ENCODE peak calls at places on chromosomes 11 and 22, in nine cellular contexts. A is ovary, G is H1, E is upper lobe of left lung, W is IMR-90, M is heart left ventricle, X is lower leg skin, R is K562, Z is tibial nerve. J is an unnamed sample.

GRCh38 chr11:77039491-77040400 is 5.5 kb downstream of the B3GNT6 start:
- DNase-seq in Z (no peak), M (no peak), G (peak), W (peak), X (no peak), E (no peak), R (no peak), A (no peak), J (no peak)

GRCh38 chr11:94125408-94126120 is 3.1 kb upstream of the PANX1 start:
- DNase-seq in X (no peak), E (no peak), W (no peak), R (no peak), G (no peak), Z (no peak), M (no peak), A (no peak), J (no peak)

GRCh38 chr11:61329871-61330270 is 3.0 kb downstream of the DDB1 start:
- DNase-seq in R (no peak), E (no peak), W (no peak), G (no peak), X (no peak), A (no peak), Z (no peak), M (no peak), J (no peak)

GRCh38 chr11:76838422-76839068 is 22.2 kb upstream of the ACER3 start:
- DNase-seq in E (no peak), R (peak), G (no peak), Z (no peak), X (no peak), M (no peak), A (peak), W (no peak), J (no peak)

GRCh38 chr11:111091341-111091740 is 154.2 kb upstream of the POU2AF2 start:
- DNase-seq in Z (no peak), G (no peak), A (no peak), E (no peak), W (no peak), M (no peak), R (no peak), X (no peak), J (no peak)

GRCh38 chr11:121890377-121890776 is 225.6 kb downstream of the BLID start:
- DNase-seq in X (no peak), A (no peak), Z (no peak), W (peak), G (no peak), M (no peak), E (no peak), R (no peak), J (no peak)

GRCh38 chr11:89491141-89491690 is at the start of gene NOX4:
- DNase-seq in W (peak), G (peak), R (no peak), Z (peak), A (peak), M (peak), X (no peak), E (no peak), J (no peak)

GRCh38 chr11:69461272-69461962 is 20.0 kb upstream of the LINC01488 start:
- DNase-seq in W (no peak), E (no peak), Z (no peak), X (no peak), G (no peak), M (no peak), A (no peak), R (no peak), J (no peak)

GRCh38 chr11:82732734-82733443 is 775 bp downstream of the FAM181B start:
- DNase-seq in M (no peak), G (peak), E (no peak), R (peak), W (no peak), A (peak), X (no peak), Z (no peak), J (peak)

GRCh38 chr11:122103366-122103765 is 12.6 kb downstream of the BLID start:
- DNase-seq in Z (no peak), W (peak), R (no peak), A (no peak), E (no peak), M (no peak), X (no peak), G (no peak), J (no peak)

GRCh38 chr11:116454020-116454645 is 318.7 kb downstream of the BUD13 start:
- DNase-seq in R (peak), X (no peak), A (peak), W (peak), M (no peak), E (peak), Z (no peak), G (peak), J (no peak)

GRCh38 chr22:40541300-40541699 is 95.2 kb downstream of the MRTFA start:
- DNase-seq in X (no peak), Z (no peak), R (no peak), A (no peak), G (no peak), W (no peak), E (no peak), M (no peak), J (no peak)

GRCh38 chr11:124865902-124866851 is 945 bp downstream of the ROBO3 start:
- DNase-seq in M (peak), R (peak), G (peak), E (no peak), Z (no peak), W (peak), A (no peak), X (no peak), J (peak)

GRCh38 chr22:35663371-35663770 is 15.1 kb downstream of the APOL6 start:
- DNase-seq in W (no peak), Z (no peak), X (no peak), M (no peak), R (no peak), G (no peak), E (no peak), A (no peak), J (no peak)

GRCh38 chr11:111975076-111975806 is 38.1 kb downstream of the DIXDC1 start:
- DNase-seq in W (no peak), M (no peak), E (peak), Z (no peak), A (no peak), G (no peak), R (no peak), X (no peak), J (no peak)

GRCh38 chr11:1339066-1339675 is 29.7 kb upstream of the TOLLIP start:
- DNase-seq in G (no peak), A (no peak), X (no peak), R (no peak), E (no peak), M (no peak), W (no peak), Z (no peak), J (no peak)

GRCh38 chr11:71330996-71331395 is 78.6 kb upstream of the SHANK2 start:
- DNase-seq in G (no peak), Z (no peak), A (no peak), E (no peak), M (no peak), X (no peak), R (no peak), W (no peak), J (no peak)

GRCh38 chr11:19524171-19524671 is 188.4 kb upstream of the NAV2 start:
- DNase-seq in G (no peak), W (peak), M (no peak), E (no peak), X (no peak), A (no peak), Z (no peak), R (no peak), J (no peak)

GRCh38 chr11:36501236-36501635 is 8.8 kb downstream of the TRAF6 start:
- DNase-seq in R (no peak), W (peak), M (no peak), A (no peak), X (no peak), E (no peak), Z (no peak), G (no peak), J (no peak)

GRCh38 chr11:72807789-72808188 is 6.4 kb upstream of the ATG16L2 start:
- DNase-seq in X (no peak), Z (no peak), G (no peak), R (no peak), M (no peak), W (no peak), E (no peak), A (no peak), J (no peak)

GRCh38 chr11:111918390-111919256 is at the start of gene C11orf52:
- DNase-seq in R (peak), G (peak), A (peak), X (no peak), E (peak), W (peak), M (peak), Z (no peak), J (no peak)

GRCh38 chr11:116170526-116171120 is 602.2 kb downstream of the BUD13 start:
- DNase-seq in E (peak), G (peak), X (no peak), W (no peak), Z (no peak), R (no peak), M (no peak), A (no peak), J (no peak)

GRCh38 chr11:118895093-118896039 is 11.7 kb downstream of the CXCR5 start:
- DNase-seq in X (no peak), G (no peak), M (peak), A (peak), R (no peak), W (no peak), E (no peak), Z (no peak), J (peak)

GRCh38 chr11:17568944-17569343 is 21.9 kb downstream of the OTOG start:
- DNase-seq in A (no peak), M (no peak), Z (no peak), X (no peak), G (peak), W (no peak), R (no peak), E (no peak), J (no peak)

GRCh38 chr11:35260342-35260985 is 121.5 kb downstream of the CD44 start:
- DNase-seq in M (no peak), G (no peak), X (no peak), E (no peak), A (no peak), W (peak), Z (no peak), R (no peak), J (no peak)

GRCh38 chr22:21624880-21625791 is 4.7 kb downstream of the YDJC start:
- DNase-seq in W (no peak), Z (no peak), A (no peak), R (peak), E (no peak), G (no peak), M (no peak), X (no peak), J (no peak)

GRCh38 chr22:31921106-31921505 is 23.2 kb upstream of the YWHAH start:
- DNase-seq in G (no peak), M (no peak), W (no peak), E (no peak), A (no peak), X (no peak), Z (no peak), R (no peak), J (no peak)

GRCh38 chr11:64358907-64359711 is at the start of gene RPS6KA4:
- DNase-seq in W (peak), X (no peak), M (peak), G (peak), R (peak), A (peak), E (peak), Z (peak), J (peak)

GRCh38 chr22:27629908-27630733 is 171.4 kb downstream of the MN1 start:
- DNase-seq in A (no peak), E (no peak), Z (no peak), M (no peak), R (no peak), G (peak), X (no peak), W (no peak), J (no peak)

GRCh38 chr11:1655168-1656060 is 25.8 kb downstream of the KRTAP5-5 start:
- DNase-seq in A (no peak), Z (no peak), G (no peak), M (no peak), W (no peak), E (no peak), R (no peak), X (no peak), J (no peak)

GRCh38 chr11:12179019-12179418 is 68.6 kb downstream of the MICAL2 start:
- DNase-seq in Z (no peak), E (peak), A (no peak), G (peak), X (no peak), M (no peak), W (no peak), R (no peak), J (no peak)
- TF ChIP-seq POLR2A in Z (no peak), E (peak), A (no peak), G (no peak), X (no peak), M (no peak), W (no peak), R (no peak), J (no peak)

GRCh38 chr22:17773606-17774205 is 563 bp downstream of the BID start:
- DNase-seq in X (no peak), W (peak), G (peak), E (no peak), Z (no peak), M (no peak), A (no peak), R (peak), J (peak)
- TF ChIP-seq POLR2A in X (no peak), W (no peak), G (peak), E (no peak), Z (no peak), M (no peak), A (no peak), R (peak), J (peak)

GRCh38 chr11:67482736-67483497 is at the start of gene AIP:
- DNase-seq in A (peak), M (peak), E (peak), X (peak), G (peak), Z (peak), W (peak), R (peak), J (peak)
- TF ChIP-seq POLR2A in A (peak), M (no peak), E (peak), X (peak), G (peak), Z (peak), W (peak), R (peak), J (peak)

DNA sequence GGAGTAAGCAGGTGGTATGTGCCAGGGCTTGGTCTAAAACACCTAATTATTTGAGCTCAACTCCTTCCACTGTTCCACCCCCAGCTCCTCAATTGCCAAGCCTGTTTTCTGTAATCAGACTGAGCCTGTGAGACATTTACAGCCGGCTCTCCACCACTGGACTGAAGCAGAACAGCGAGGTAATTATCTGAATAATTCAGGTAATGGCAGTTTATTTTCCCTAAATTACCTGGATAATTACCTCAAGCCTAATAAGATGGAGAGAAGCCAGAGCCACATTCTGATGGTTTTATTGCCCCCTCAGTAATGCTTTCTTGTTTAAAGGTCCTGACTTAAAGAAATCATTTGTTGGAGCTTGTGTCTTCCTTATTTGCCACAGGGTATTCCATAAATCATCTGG is 64.2 kb downstream of the FZD4 start:
- DNase-seq in E (no peak), X (no peak), M (no peak), W (no peak), A (no peak), G (no peak), Z (no peak), R (no peak), J (no peak)
- TF ChIP-seq POLR2A in E (no peak), X (no peak), M (no peak), W (no peak), A (no peak), G (no peak), Z (no peak), R (no peak), J (no peak)

DNA sequence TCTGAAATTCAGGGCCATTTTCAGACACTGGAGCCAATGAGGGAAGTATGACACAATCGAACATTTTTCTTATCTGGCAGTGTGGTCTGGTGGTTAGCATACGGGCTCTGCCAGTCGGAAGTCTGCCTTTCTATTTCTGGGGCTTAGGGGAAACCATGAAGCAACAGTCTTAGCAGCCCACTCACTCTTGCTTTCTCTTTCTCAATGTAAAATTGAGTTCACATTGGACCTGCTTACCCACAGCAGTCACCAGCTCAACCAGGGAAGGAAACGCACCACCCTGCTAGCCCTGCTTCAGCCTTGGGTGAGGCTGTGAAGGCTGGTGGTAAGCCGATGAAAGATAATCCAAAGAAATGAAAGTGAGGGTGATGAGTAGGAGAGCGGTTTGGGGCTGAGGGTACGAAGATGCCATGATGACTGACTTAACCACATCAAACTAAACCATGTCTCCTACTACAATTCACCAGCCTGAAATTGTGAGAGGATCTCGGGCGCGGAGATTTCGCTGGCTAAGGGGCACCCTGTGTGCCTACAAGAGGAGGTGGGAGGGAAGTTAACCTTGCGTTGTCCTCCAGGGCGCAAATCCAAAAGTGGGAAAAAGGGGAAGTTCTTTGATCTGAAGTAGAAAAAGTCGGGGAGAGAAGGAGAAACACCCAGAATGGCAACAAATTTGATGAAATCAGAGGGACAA is 2.0 kb upstream of the LMO2 start:
- DNase-seq in G (no peak), X (no peak), A (no peak), W (no peak), M (no peak), R (no peak), E (no peak), Z (no peak), J (no peak)
- TF ChIP-seq POLR2A in G (no peak), X (no peak), A (no peak), W (no peak), M (no peak), R (no peak), E (peak), Z (no peak), J (peak)

GRCh38 chr11:65498042-65498726 is 661 bp upstream of the MALAT1 start:
- DNase-seq in R (peak), E (peak), Z (no peak), M (peak), X (no peak), W (peak), A (peak), G (peak), J (no peak)
- TF ChIP-seq POLR2A in R (peak), E (no peak), Z (no peak), M (no peak), X (no peak), W (no peak), A (no peak), G (no peak), J (peak)

GRCh38 chr11:47451436-47451835 is 2.5 kb upstream of the RAPSN start:
- DNase-seq in Z (no peak), M (no peak), W (no peak), G (no peak), E (no peak), X (no peak), A (no peak), R (no peak), J (no peak)

GRCh38 chr11:47449541-47449940 is 605 bp upstream of the RAPSN start:
- DNase-seq in R (no peak), E (no peak), Z (no peak), M (no peak), A (no peak), G (no peak), W (no peak), X (no peak), J (no peak)

GRCh38 chr11:47446833-47447232 is 2.1 kb downstream of the RAPSN start:
- DNase-seq in E (no peak), G (no peak), W (no peak), M (no peak), A (no peak), X (no peak), R (no peak), Z (no peak), J (no peak)

GRCh38 chr11:47447906-47448305 is 1.0 kb downstream of the RAPSN start:
- DNase-seq in W (no peak), A (no peak), G (no peak), X (no peak), M (no peak), R (no peak), E (no peak), Z (no peak), J (no peak)

GRCh38 chr11:47448566-47449427 is at the start of gene RAPSN:
- DNase-seq in G (no peak), E (no peak), X (no peak), M (no peak), W (no peak), R (no peak), A (no peak), Z (no peak), J (no peak)
- TF ChIP-seq POLR2A in G (no peak), E (no peak), X (no peak), M (no peak), W (no peak), R (no peak), A (no peak), Z (no peak), J (no peak)

GRCh38 chr11:65444314-65445051 is 21.9 kb downstream of the NEAT1 start:
- DNase-seq in X (no peak), A (no peak), E (peak), G (no peak), R (no peak), W (peak), M (no peak), Z (peak), J (no peak)

GRCh38 chr11:65446446-65447277 is 24.1 kb downstream of the NEAT1 start:
- DNase-seq in Z (peak), M (no peak), W (peak), R (no peak), A (no peak), X (no peak), G (no peak), E (peak), J (no peak)

GRCh38 chr11:65445604-65446445 is 23.2 kb downstream of the NEAT1 start:
- DNase-seq in E (peak), W (peak), Z (peak), G (no peak), R (no peak), X (no peak), A (no peak), M (no peak), J (no peak)

GRCh38 chr11:65442952-65443351 is 20.4 kb downstream of the NEAT1 start:
- DNase-seq in R (no peak), G (no peak), A (no peak), X (no peak), M (no peak), Z (peak), E (no peak), W (peak), J (no peak)

GRCh38 chr11:65445101-65445603 is 22.6 kb downstream of the NEAT1 start:
- DNase-seq in A (no peak), W (peak), Z (no peak), R (no peak), M (no peak), G (no peak), X (no peak), E (peak), J (no peak)
- TF ChIP-seq POLR2A in A (no peak), W (peak), Z (no peak), R (peak), M (no peak), G (no peak), X (no peak), E (no peak), J (no peak)

GRCh38 chr22:39519681-39520053 is 695 bp upstream of the ATF4 start:
- DNase-seq in R (peak), X (no peak), E (peak), Z (peak), M (peak), G (no peak), A (peak), W (no peak), J (no peak)
- TF ChIP-seq POLR2A in R (no peak), X (no peak), E (no peak), Z (peak), M (no peak), G (peak), A (peak), W (no peak), J (peak)

J was measured in GM12892.